ENCODE peak calls at places on chromosomes 7 and 10, in five cellular contexts. One of them, this sample, is unnamed. For H3K4me1, the result is how much of the 10 kb centered on the place peaks cover.

GRCh38 chr7:24284699-24285506 is 913 bp downstream of the NPY start:
- DNase-seq in IMR-90: no peak
- DNase-seq in neural progenitor cell: peak
- DNase-seq in astrocyte: no peak
- DNase-seq in fibroblast of lung: no peak
- DNase-seq in this sample: no peak

GRCh38 chr10:61958311-61958710 is 56.8 kb downstream of the ARID5B start:
- DNase-seq in astrocyte: no peak
- DNase-seq in neural progenitor cell: no peak
- DNase-seq in IMR-90: no peak
- DNase-seq in fibroblast of lung: no peak
- DNase-seq in this sample: no peak

GRCh38 chr10:104337527-104337984 is 709 bp downstream of the ITPRIP start:
- DNase-seq in astrocyte: no peak
- DNase-seq in neural progenitor cell: peak
- DNase-seq in IMR-90: peak
- DNase-seq in fibroblast of lung: no peak
- DNase-seq in this sample: no peak

GRCh38 chr7:132655071-132655761 is 78.9 kb upstream of the PLXNA4 start:
- DNase-seq in astrocyte: peak
- DNase-seq in IMR-90: no peak
- DNase-seq in fibroblast of lung: peak
- DNase-seq in neural progenitor cell: peak
- DNase-seq in this sample: peak

GRCh38 chr7:99115379-99115778 is 28.5 kb downstream of the SMURF1 start:
- DNase-seq in astrocyte: no peak
- DNase-seq in fibroblast of lung: no peak
- DNase-seq in neural progenitor cell: no peak
- DNase-seq in IMR-90: no peak
- DNase-seq in this sample: no peak

GRCh38 chr7:22319424-22320403 is 37.2 kb downstream of the RAPGEF5 start:
- DNase-seq in fibroblast of lung: no peak
- DNase-seq in astrocyte: no peak
- DNase-seq in IMR-90: no peak
- DNase-seq in neural progenitor cell: peak
- DNase-seq in this sample: no peak

GRCh38 chr10:17229717-17229966 is 1.6 kb downstream of the VIM start:
- DNase-seq in fibroblast of lung: no peak
- DNase-seq in astrocyte: no peak
- DNase-seq in IMR-90: no peak
- DNase-seq in neural progenitor cell: peak
- DNase-seq in this sample: no peak

GRCh38 chr10:83607959-83608745 is 531.2 kb upstream of the GHITM start:
- DNase-seq in fibroblast of lung: no peak
- DNase-seq in neural progenitor cell: no peak
- DNase-seq in astrocyte: peak
- DNase-seq in IMR-90: no peak
- DNase-seq in this sample: no peak

GRCh38 chr7:31100870-31101269 is 48.8 kb downstream of the ADCYAP1R1 start:
- DNase-seq in astrocyte: no peak
- DNase-seq in neural progenitor cell: no peak
- DNase-seq in IMR-90: no peak
- DNase-seq in fibroblast of lung: no peak
- DNase-seq in this sample: no peak

GRCh38 chr7:51318886-51319579 is 2.4 kb upstream of the COBL start:
- DNase-seq in fibroblast of lung: no peak
- DNase-seq in neural progenitor cell: no peak
- DNase-seq in IMR-90: no peak
- DNase-seq in astrocyte: no peak
- DNase-seq in this sample: no peak

GRCh38 chr10:4246881-4247358 is 461.9 kb upstream of the KLF6 start:
- DNase-seq in IMR-90: peak
- DNase-seq in fibroblast of lung: peak
- DNase-seq in astrocyte: peak
- DNase-seq in neural progenitor cell: no peak
- DNase-seq in this sample: no peak

GRCh38 chr7:42880392-42880791 is 31.5 kb downstream of the C7orf25 start:
- DNase-seq in neural progenitor cell: no peak
- DNase-seq in fibroblast of lung: peak
- DNase-seq in astrocyte: no peak
- DNase-seq in IMR-90: no peak
- DNase-seq in this sample: no peak

GRCh38 chr10:72245949-72246525 is 27.7 kb upstream of the DDIT4 start:
- DNase-seq in fibroblast of lung: no peak
- DNase-seq in neural progenitor cell: no peak
- DNase-seq in IMR-90: no peak
- DNase-seq in astrocyte: no peak
- DNase-seq in this sample: no peak

GRCh38 chr7:158588085-158588877 is 658 bp upstream of the PTPRN2 start:
- DNase-seq in astrocyte: no peak
- DNase-seq in fibroblast of lung: no peak
- DNase-seq in IMR-90: no peak
- DNase-seq in neural progenitor cell: peak
- DNase-seq in this sample: peak

GRCh38 chr7:158585721-158586498 is 1.7 kb downstream of the PTPRN2 start:
- DNase-seq in fibroblast of lung: no peak
- DNase-seq in IMR-90: no peak
- DNase-seq in astrocyte: no peak
- DNase-seq in neural progenitor cell: no peak
- DNase-seq in this sample: no peak

GRCh38 chr7:158587425-158588084 is at the start of gene PTPRN2:
- DNase-seq in astrocyte: peak
- DNase-seq in fibroblast of lung: peak
- DNase-seq in neural progenitor cell: peak
- DNase-seq in IMR-90: peak
- DNase-seq in this sample: peak

GRCh38 chr7:158584392-158584791 is 3.2 kb downstream of the PTPRN2 start:
- DNase-seq in fibroblast of lung: no peak
- DNase-seq in IMR-90: no peak
- DNase-seq in neural progenitor cell: no peak
- DNase-seq in astrocyte: no peak
- DNase-seq in this sample: no peak

GRCh38 chr7:158586499-158587191 is 978 bp downstream of the PTPRN2 start:
- DNase-seq in astrocyte: no peak
- DNase-seq in fibroblast of lung: no peak
- DNase-seq in IMR-90: no peak
- DNase-seq in neural progenitor cell: peak
- DNase-seq in this sample: peak
- H3K9ac ChIP-seq in astrocyte: no peak
- H3K9ac ChIP-seq in fibroblast of lung: no peak
- H3K9ac ChIP-seq in IMR-90: no peak
- H3K9ac ChIP-seq in neural progenitor cell: no peak
- H3K9ac ChIP-seq in this sample: no peak

GRCh38 chr10:77231884-77232283 is 405.7 kb downstream of the KCNMA1 start:
- DNase-seq in IMR-90: no peak
- DNase-seq in astrocyte: no peak
- DNase-seq in neural progenitor cell: no peak
- DNase-seq in fibroblast of lung: no peak
- DNase-seq in this sample: no peak

GRCh38 chr10:77231375-77231774 is 406.2 kb downstream of the KCNMA1 start:
- DNase-seq in fibroblast of lung: no peak
- DNase-seq in IMR-90: no peak
- DNase-seq in astrocyte: no peak
- DNase-seq in neural progenitor cell: no peak
- DNase-seq in this sample: no peak

GRCh38 chr10:77230194-77230593 is 407.4 kb downstream of the KCNMA1 start:
- DNase-seq in IMR-90: peak
- DNase-seq in astrocyte: peak
- DNase-seq in fibroblast of lung: peak
- DNase-seq in neural progenitor cell: no peak
- DNase-seq in this sample: no peak

GRCh38 chr10:77228559-77228958 is 409.0 kb downstream of the KCNMA1 start:
- DNase-seq in IMR-90: no peak
- DNase-seq in astrocyte: no peak
- DNase-seq in fibroblast of lung: no peak
- DNase-seq in neural progenitor cell: no peak
- DNase-seq in this sample: no peak

DNA sequence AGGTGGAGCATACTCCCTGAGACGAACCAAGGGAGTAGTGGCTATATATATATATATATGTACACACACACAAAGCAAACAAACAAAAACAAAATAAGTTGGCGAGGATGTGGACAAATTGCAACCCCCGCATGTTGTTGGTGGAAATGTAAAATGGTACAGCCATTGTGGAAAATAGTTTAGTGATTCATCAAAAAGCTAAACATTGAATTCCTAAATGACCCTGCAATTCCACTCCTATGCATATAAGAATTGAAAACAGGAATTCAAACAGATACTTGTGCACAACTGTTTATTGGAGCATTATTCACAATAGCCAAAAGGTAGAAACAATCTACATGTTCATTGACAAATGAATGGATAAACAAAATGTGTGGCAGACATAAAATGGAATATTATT is 407.9 kb downstream of the KCNMA1 start:
- DNase-seq in IMR-90: peak
- DNase-seq in fibroblast of lung: no peak
- DNase-seq in astrocyte: no peak
- DNase-seq in neural progenitor cell: no peak
- DNase-seq in this sample: no peak
- H3K4me1 ChIP-seq in IMR-90: under half
- H3K4me1 ChIP-seq in fibroblast of lung: under half
- H3K4me1 ChIP-seq in astrocyte: under half
- H3K4me1 ChIP-seq in neural progenitor cell: under half
- H3K4me1 ChIP-seq in this sample: under half

GRCh38 chr10:12412671-12413368 is 63.5 kb downstream of the CAMK1D start:
- DNase-seq in neural progenitor cell: no peak
- DNase-seq in IMR-90: no peak
- DNase-seq in astrocyte: no peak
- DNase-seq in fibroblast of lung: no peak
- DNase-seq in this sample: no peak

GRCh38 chr10:12417341-12417740 is 68.0 kb downstream of the CAMK1D start:
- DNase-seq in neural progenitor cell: no peak
- DNase-seq in IMR-90: no peak
- DNase-seq in fibroblast of lung: no peak
- DNase-seq in astrocyte: no peak
- DNase-seq in this sample: no peak

GRCh38 chr10:12413369-12413711 is 64.0 kb downstream of the CAMK1D start:
- DNase-seq in neural progenitor cell: no peak
- DNase-seq in fibroblast of lung: no peak
- DNase-seq in IMR-90: no peak
- DNase-seq in astrocyte: no peak
- DNase-seq in this sample: no peak

GRCh38 chr10:12416396-12417090 is 67.2 kb downstream of the CAMK1D start:
- DNase-seq in neural progenitor cell: no peak
- DNase-seq in fibroblast of lung: no peak
- DNase-seq in astrocyte: no peak
- DNase-seq in IMR-90: no peak
- DNase-seq in this sample: no peak

GRCh38 chr10:12414278-12414988 is 65.1 kb downstream of the CAMK1D start:
- DNase-seq in fibroblast of lung: no peak
- DNase-seq in IMR-90: no peak
- DNase-seq in neural progenitor cell: no peak
- DNase-seq in astrocyte: peak
- DNase-seq in this sample: no peak
- H3K4me3 ChIP-seq in fibroblast of lung: no peak
- H3K4me3 ChIP-seq in IMR-90: no peak
- H3K4me3 ChIP-seq in neural progenitor cell: no peak
- H3K4me3 ChIP-seq in astrocyte: no peak
- H3K4me3 ChIP-seq in this sample: no peak

GRCh38 chr7:45917658-45918057 is 3.4 kb downstream of the IGFBP3 start:
- DNase-seq in neural progenitor cell: peak
- DNase-seq in astrocyte: peak
- DNase-seq in IMR-90: peak
- DNase-seq in fibroblast of lung: peak
- DNase-seq in this sample: peak
- H3K9ac ChIP-seq in neural progenitor cell: no peak
- H3K9ac ChIP-seq in astrocyte: no peak
- H3K9ac ChIP-seq in IMR-90: peak
- H3K9ac ChIP-seq in fibroblast of lung: no peak
- H3K9ac ChIP-seq in this sample: peak

GRCh38 chr7:111413796-111414195 is 148.5 kb downstream of the IMMP2L start:
- DNase-seq in neural progenitor cell: peak
- DNase-seq in IMR-90: no peak
- DNase-seq in astrocyte: no peak
- DNase-seq in fibroblast of lung: no peak
- DNase-seq in this sample: no peak
- H3K4me1 ChIP-seq in neural progenitor cell: under half
- H3K4me1 ChIP-seq in IMR-90: under half
- H3K4me1 ChIP-seq in astrocyte: under half
- H3K4me1 ChIP-seq in fibroblast of lung: under half
- H3K4me1 ChIP-seq in this sample: under half

DNA sequence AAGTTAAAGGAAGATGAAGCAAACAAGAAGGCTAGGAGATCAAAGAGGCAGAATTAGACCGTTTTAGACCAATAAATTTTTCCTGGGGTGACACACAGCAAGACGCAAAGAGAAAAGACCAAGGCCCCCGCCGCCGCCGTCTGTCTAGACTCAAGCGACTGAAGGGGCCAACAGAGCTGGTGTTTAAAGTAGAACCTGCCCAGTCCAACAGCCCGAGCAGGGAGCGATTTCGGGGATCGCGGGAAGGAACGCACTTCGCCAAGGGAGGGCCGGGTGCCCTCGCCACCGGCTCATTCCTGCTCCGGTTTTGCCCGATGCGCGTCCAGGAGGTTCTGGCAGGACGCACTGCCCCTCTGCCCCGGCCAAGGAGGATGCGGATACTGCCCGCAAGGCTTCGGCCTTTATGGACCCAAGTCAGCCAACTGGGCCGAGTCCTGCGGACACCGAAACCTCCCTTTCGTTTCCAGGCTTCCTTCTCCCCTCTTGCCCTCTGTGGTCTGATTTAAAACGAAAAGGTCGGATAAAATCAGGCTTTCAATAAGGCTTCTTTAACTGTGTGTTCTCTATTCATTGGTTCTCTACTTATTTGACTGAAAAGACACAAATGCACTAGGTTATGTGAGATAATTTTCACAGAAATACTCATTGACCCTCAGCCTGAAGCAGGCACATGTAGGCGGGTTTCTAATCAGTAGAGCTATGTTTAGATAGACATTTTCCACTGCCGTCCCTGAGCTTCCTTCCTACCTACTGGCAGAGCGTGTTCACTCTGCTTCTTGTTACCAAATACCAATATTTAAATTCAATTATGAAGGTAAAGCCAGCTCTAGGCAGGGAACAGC is 2.2 kb upstream of the HOXA7 start:
- DNase-seq in neural progenitor cell: no peak
- DNase-seq in astrocyte: no peak
- DNase-seq in IMR-90: no peak
- DNase-seq in fibroblast of lung: no peak
- DNase-seq in this sample: peak
- H3K4me3 ChIP-seq in neural progenitor cell: no peak
- H3K4me3 ChIP-seq in astrocyte: no peak
- H3K4me3 ChIP-seq in IMR-90: no peak
- H3K4me3 ChIP-seq in fibroblast of lung: no peak
- H3K4me3 ChIP-seq in this sample: peak

DNA sequence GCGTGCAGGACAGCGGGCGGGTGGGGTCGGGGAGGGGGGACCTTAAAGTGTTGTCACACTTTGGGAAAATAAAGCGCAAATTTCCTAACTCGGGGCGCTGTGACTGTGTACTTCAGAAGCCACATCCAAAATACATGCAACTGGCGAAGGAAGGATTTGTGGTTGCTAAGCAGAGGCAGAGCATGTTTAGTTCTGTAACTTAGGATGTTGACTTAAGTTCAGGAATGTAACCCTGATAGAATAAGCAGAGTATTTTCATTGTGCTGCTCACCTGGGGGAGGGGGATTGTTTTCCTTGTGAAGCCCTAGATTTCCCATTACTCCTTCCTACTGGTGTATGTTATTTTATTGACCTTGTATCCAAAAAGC is 494 bp upstream of the FAM53B start:
- DNase-seq in neural progenitor cell: no peak
- DNase-seq in IMR-90: peak
- DNase-seq in fibroblast of lung: peak
- DNase-seq in astrocyte: peak
- DNase-seq in this sample: no peak
- H3K9ac ChIP-seq in neural progenitor cell: no peak
- H3K9ac ChIP-seq in IMR-90: peak
- H3K9ac ChIP-seq in fibroblast of lung: peak
- H3K9ac ChIP-seq in astrocyte: peak
- H3K9ac ChIP-seq in this sample: peak